ENCODE peak calls at places on chromosomes 13 and 19, in five cellular contexts. One of them, this sample, is unnamed. For H3K9me2, the result is how much of the 10 kb centered on the place peaks cover.

GRCh38 chr13:21546372-21546771 is 57.6 kb downstream of the MICU2 start:
- DNase-seq in PC-9: no peak
- DNase-seq in HCT116: no peak
- DNase-seq in GM23338: no peak
- DNase-seq in GM23248: peak
- DNase-seq in this sample: no peak

GRCh38 chr13:44331912-44332840 is 41.4 kb upstream of the SERP2 start:
- DNase-seq in PC-9: no peak
- DNase-seq in HCT116: no peak
- DNase-seq in GM23338: no peak
- DNase-seq in GM23248: peak
- DNase-seq in this sample: peak

GRCh38 chr13:111949311-111949710 is 117.6 kb upstream of the SOX1 start:
- DNase-seq in PC-9: no peak
- DNase-seq in HCT116: no peak
- DNase-seq in GM23338: no peak
- DNase-seq in GM23248: no peak
- DNase-seq in this sample: no peak

GRCh38 chr13:28820099-28821051 is at the start of gene MTUS2:
- DNase-seq in PC-9: no peak
- DNase-seq in HCT116: no peak
- DNase-seq in GM23338: peak
- DNase-seq in GM23248: peak
- DNase-seq in this sample: no peak

GRCh38 chr13:113566227-113566561 is 18.4 kb upstream of the TFDP1 start:
- DNase-seq in PC-9: no peak
- DNase-seq in HCT116: no peak
- DNase-seq in GM23338: no peak
- DNase-seq in GM23248: no peak
- DNase-seq in this sample: no peak

GRCh38 chr19:8240274-8241229 is 31.4 kb downstream of the CERS4 start:
- DNase-seq in PC-9: peak
- DNase-seq in HCT116: peak
- DNase-seq in GM23338: peak
- DNase-seq in GM23248: peak
- DNase-seq in this sample: peak

GRCh38 chr19:11355160-11356073 is at the start of gene PLPPR2:
- DNase-seq in PC-9: peak
- DNase-seq in HCT116: peak
- DNase-seq in GM23338: peak
- DNase-seq in GM23248: peak
- DNase-seq in this sample: peak

GRCh38 chr19:15288146-15288963 is 44.0 kb downstream of the BRD4 start:
- DNase-seq in PC-9: no peak
- DNase-seq in HCT116: no peak
- DNase-seq in GM23338: no peak
- DNase-seq in GM23248: peak
- DNase-seq in this sample: no peak

GRCh38 chr19:58386576-58387337 is at the start of gene RPS5:
- DNase-seq in PC-9: peak
- DNase-seq in HCT116: peak
- DNase-seq in GM23338: peak
- DNase-seq in GM23248: peak
- DNase-seq in this sample: peak

GRCh38 chr13:80054806-80055205 is 286.1 kb downstream of the SPRY2 start:
- DNase-seq in PC-9: no peak
- DNase-seq in HCT116: no peak
- DNase-seq in GM23338: no peak
- DNase-seq in GM23248: peak
- DNase-seq in this sample: no peak

GRCh38 chr19:13959962-13960862 is 7.9 kb downstream of the DCAF15 start:
- DNase-seq in PC-9: no peak
- DNase-seq in HCT116: no peak
- DNase-seq in GM23338: peak
- DNase-seq in GM23248: peak
- DNase-seq in this sample: no peak

GRCh38 chr13:48478401-48478800 is 54.5 kb downstream of the RCBTB2 start:
- DNase-seq in PC-9: no peak
- DNase-seq in HCT116: no peak
- DNase-seq in GM23338: no peak
- DNase-seq in GM23248: peak
- DNase-seq in this sample: no peak

GRCh38 chr13:62356977-62357376 is 941.3 kb upstream of the PCDH20 start:
- DNase-seq in PC-9: no peak
- DNase-seq in HCT116: no peak
- DNase-seq in GM23338: no peak
- DNase-seq in GM23248: no peak
- DNase-seq in this sample: no peak

GRCh38 chr13:29758591-29759114 is 91.8 kb downstream of the UBL3 start:
- DNase-seq in PC-9: peak
- DNase-seq in HCT116: no peak
- DNase-seq in GM23338: no peak
- DNase-seq in GM23248: no peak
- DNase-seq in this sample: peak

GRCh38 chr19:48530770-48531169 is 19.1 kb upstream of the LMTK3 start:
- DNase-seq in PC-9: no peak
- DNase-seq in HCT116: no peak
- DNase-seq in GM23338: no peak
- DNase-seq in GM23248: no peak
- DNase-seq in this sample: no peak

GRCh38 chr19:48530044-48530720 is 18.5 kb upstream of the LMTK3 start:
- DNase-seq in PC-9: no peak
- DNase-seq in HCT116: no peak
- DNase-seq in GM23338: peak
- DNase-seq in GM23248: peak
- DNase-seq in this sample: no peak

GRCh38 chr19:48529156-48529555 is 17.5 kb upstream of the LMTK3 start:
- DNase-seq in PC-9: no peak
- DNase-seq in HCT116: no peak
- DNase-seq in GM23338: peak
- DNase-seq in GM23248: no peak
- DNase-seq in this sample: no peak

GRCh38 chr19:48537541-48537940 is 14.4 kb upstream of the SULT2B1 start:
- DNase-seq in PC-9: no peak
- DNase-seq in HCT116: no peak
- DNase-seq in GM23338: no peak
- DNase-seq in GM23248: no peak
- DNase-seq in this sample: no peak

GRCh38 chr19:48533770-48534169 is 18.2 kb upstream of the SULT2B1 start:
- DNase-seq in PC-9: no peak
- DNase-seq in HCT116: no peak
- DNase-seq in GM23338: no peak
- DNase-seq in GM23248: no peak
- DNase-seq in this sample: no peak
- H3K9me2 ChIP-seq in PC-9: under half
- H3K9me2 ChIP-seq in HCT116: under half
- H3K9me2 ChIP-seq in GM23338: under half
- H3K9me2 ChIP-seq in GM23248: under half
- H3K9me2 ChIP-seq in this sample: under half

DNA sequence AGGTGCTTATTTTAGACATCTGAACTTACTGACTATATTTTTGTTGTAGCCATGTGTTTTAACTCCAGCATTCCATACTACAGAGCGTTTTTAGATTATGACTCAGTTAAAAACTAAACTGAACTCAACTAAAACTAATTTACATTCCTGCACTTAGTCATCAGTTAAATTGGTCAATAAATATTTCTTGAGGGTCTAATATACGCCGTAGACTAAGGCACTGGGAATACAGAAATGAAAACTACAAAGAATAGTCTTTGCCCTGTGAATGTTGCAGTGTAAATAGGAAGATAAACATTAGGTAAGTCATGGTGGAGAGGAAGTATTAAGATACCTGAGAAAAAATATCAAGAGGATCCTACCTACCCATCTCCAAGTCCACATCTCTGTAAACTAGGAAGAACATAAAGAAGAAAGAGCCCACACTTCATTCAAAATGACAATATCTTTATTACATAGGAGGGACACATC is 52.7 kb downstream of the MBNL2 start:
- DNase-seq in PC-9: no peak
- DNase-seq in HCT116: no peak
- DNase-seq in GM23338: no peak
- DNase-seq in GM23248: peak
- DNase-seq in this sample: peak
- H3K9me2 ChIP-seq in PC-9: under half
- H3K9me2 ChIP-seq in HCT116: under half
- H3K9me2 ChIP-seq in GM23338: under half
- H3K9me2 ChIP-seq in GM23248: under half
- H3K9me2 ChIP-seq in this sample: under half

GRCh38 chr13:100658363-100658762 is 16.2 kb downstream of the TMTC4 start:
- DNase-seq in PC-9: no peak
- DNase-seq in HCT116: no peak
- DNase-seq in GM23338: no peak
- DNase-seq in GM23248: no peak
- DNase-seq in this sample: no peak

GRCh38 chr13:100657881-100658315 is 16.7 kb downstream of the TMTC4 start:
- DNase-seq in PC-9: no peak
- DNase-seq in HCT116: no peak
- DNase-seq in GM23338: no peak
- DNase-seq in GM23248: no peak
- DNase-seq in this sample: no peak

GRCh38 chr13:100662470-100663211 is 12.0 kb downstream of the TMTC4 start:
- DNase-seq in PC-9: no peak
- DNase-seq in HCT116: no peak
- DNase-seq in GM23338: no peak
- DNase-seq in GM23248: no peak
- DNase-seq in this sample: no peak

GRCh38 chr13:100659578-100659977 is 15.0 kb downstream of the TMTC4 start:
- DNase-seq in PC-9: no peak
- DNase-seq in HCT116: no peak
- DNase-seq in GM23338: peak
- DNase-seq in GM23248: no peak
- DNase-seq in this sample: no peak

GRCh38 chr13:100660761-100661160 is 13.8 kb downstream of the TMTC4 start:
- DNase-seq in PC-9: no peak
- DNase-seq in HCT116: no peak
- DNase-seq in GM23338: no peak
- DNase-seq in GM23248: no peak
- DNase-seq in this sample: no peak
- H3K9me2 ChIP-seq in PC-9: under half
- H3K9me2 ChIP-seq in HCT116: under half
- H3K9me2 ChIP-seq in GM23338: under half
- H3K9me2 ChIP-seq in GM23248: under half
- H3K9me2 ChIP-seq in this sample: under half

GRCh38 chr13:36231236-36231635 is 16.9 kb upstream of the SOHLH2 start:
- DNase-seq in PC-9: no peak
- DNase-seq in HCT116: no peak
- DNase-seq in GM23338: no peak
- DNase-seq in GM23248: no peak
- DNase-seq in this sample: no peak
- H3K9me2 ChIP-seq in PC-9: under half
- H3K9me2 ChIP-seq in HCT116: under half
- H3K9me2 ChIP-seq in GM23338: under half
- H3K9me2 ChIP-seq in GM23248: under half
- H3K9me2 ChIP-seq in this sample: under half

DNA sequence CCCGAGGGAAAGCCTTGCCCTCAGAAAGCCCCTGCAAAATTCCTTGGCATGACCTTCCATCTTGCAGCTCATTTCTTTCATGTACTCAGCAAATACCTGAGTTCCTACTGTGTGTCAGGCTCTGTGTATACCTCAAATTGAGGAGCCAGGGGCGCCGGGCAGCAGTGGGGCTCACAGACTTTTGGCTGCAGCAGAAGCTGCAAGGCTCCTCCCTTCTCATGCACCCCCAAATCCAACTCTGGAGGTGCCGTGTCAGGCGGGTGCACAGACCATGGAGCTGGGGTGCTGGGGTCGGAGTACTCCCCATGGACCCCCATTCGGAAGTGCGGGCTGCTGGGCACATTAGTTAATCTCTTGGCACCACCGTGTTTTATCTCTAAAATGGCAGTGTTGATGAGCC is 72.3 kb downstream of the COL4A2 start:
- DNase-seq in PC-9: no peak
- DNase-seq in HCT116: no peak
- DNase-seq in GM23338: no peak
- DNase-seq in GM23248: no peak
- DNase-seq in this sample: no peak
- H3K9me2 ChIP-seq in PC-9: under half
- H3K9me2 ChIP-seq in HCT116: under half
- H3K9me2 ChIP-seq in GM23338: under half
- H3K9me2 ChIP-seq in GM23248: under half
- H3K9me2 ChIP-seq in this sample: under half

GRCh38 chr19:48117515-48118330 is 7.1 kb upstream of the PLA2G4C start:
- DNase-seq in PC-9: no peak
- DNase-seq in HCT116: no peak
- DNase-seq in GM23338: peak
- DNase-seq in GM23248: no peak
- DNase-seq in this sample: no peak
- H3K9me2 ChIP-seq in PC-9: under half
- H3K9me2 ChIP-seq in HCT116: under half
- H3K9me2 ChIP-seq in GM23338: under half
- H3K9me2 ChIP-seq in GM23248: under half
- H3K9me2 ChIP-seq in this sample: under half

GRCh38 chr13:49498211-49498610 is 2.5 kb downstream of the PHF11 start:
- DNase-seq in PC-9: no peak
- DNase-seq in HCT116: no peak
- DNase-seq in GM23338: no peak
- DNase-seq in GM23248: no peak
- DNase-seq in this sample: no peak

GRCh38 chr13:49502954-49503353 is 7.2 kb downstream of the PHF11 start:
- DNase-seq in PC-9: no peak
- DNase-seq in HCT116: no peak
- DNase-seq in GM23338: no peak
- DNase-seq in GM23248: peak
- DNase-seq in this sample: no peak

GRCh38 chr13:49503951-49504350 is 8.2 kb downstream of the PHF11 start:
- DNase-seq in PC-9: no peak
- DNase-seq in HCT116: no peak
- DNase-seq in GM23338: no peak
- DNase-seq in GM23248: peak
- DNase-seq in this sample: no peak

GRCh38 chr13:49497272-49497671 is 1.5 kb downstream of the PHF11 start:
- DNase-seq in PC-9: no peak
- DNase-seq in HCT116: no peak
- DNase-seq in GM23338: no peak
- DNase-seq in GM23248: no peak
- DNase-seq in this sample: no peak

GRCh38 chr13:49499889-49500660 is 4.3 kb downstream of the PHF11 start:
- DNase-seq in PC-9: no peak
- DNase-seq in HCT116: no peak
- DNase-seq in GM23338: no peak
- DNase-seq in GM23248: peak
- DNase-seq in this sample: peak
- H3K9me2 ChIP-seq in PC-9: under half
- H3K9me2 ChIP-seq in HCT116: under half
- H3K9me2 ChIP-seq in GM23338: under half
- H3K9me2 ChIP-seq in GM23248: under half
- H3K9me2 ChIP-seq in this sample: under half

GRCh38 chr19:44681992-44682790 is 10.9 kb downstream of the CEACAM19 start:
- DNase-seq in PC-9: no peak
- DNase-seq in HCT116: no peak
- DNase-seq in GM23338: no peak
- DNase-seq in GM23248: no peak
- DNase-seq in this sample: no peak
- H3K9me2 ChIP-seq in PC-9: under half
- H3K9me2 ChIP-seq in HCT116: under half
- H3K9me2 ChIP-seq in GM23338: under half
- H3K9me2 ChIP-seq in GM23248: under half
- H3K9me2 ChIP-seq in this sample: under half

GRCh38 chr13:25879466-25879865 is 172.3 kb downstream of the SHISA2 start:
- DNase-seq in PC-9: no peak
- DNase-seq in HCT116: no peak
- DNase-seq in GM23338: no peak
- DNase-seq in GM23248: no peak
- DNase-seq in this sample: no peak
- H3K9me2 ChIP-seq in PC-9: under half
- H3K9me2 ChIP-seq in HCT116: under half
- H3K9me2 ChIP-seq in GM23338: under half
- H3K9me2 ChIP-seq in GM23248: under half
- H3K9me2 ChIP-seq in this sample: under half

This sample was measured in PC-3.